ENCODE peak calls at places on chromosome 14, in nine cellular contexts. G is germinal center, A is NCI-H1105 treated with DMSO at 0.1 percent for 48 hours, L is sigmoid colon, X is HS-5, R is neural crest cell, D is choroid plexus epithelial cell, S is astrocyte of the spinal cord, P is H4. U is an unnamed sample.

GRCh38 chr14:104277416-104278213 is 139.2 kb downstream of the KIF26A start:
- DNase-seq in P (no peak), S (no peak), X (no peak), R (no peak), L (no peak), G (no peak), A (no peak), D (no peak), U (no peak)

GRCh38 chr14:78022059-78022458 is 148.1 kb upstream of the NRXN3 start:
- DNase-seq in D (peak), R (peak), P (peak), X (no peak), A (peak), G (peak), L (no peak), S (peak), U (peak)

GRCh38 chr14:96797943-96798349 is 764 bp downstream of the VRK1 start:
- DNase-seq in L (no peak), G (peak), A (no peak), R (no peak), P (no peak), X (no peak), S (no peak), D (peak), U (no peak)

GRCh38 chr14:28571636-28572035 is 195.0 kb upstream of the FOXG1 start:
- DNase-seq in X (no peak), A (no peak), S (no peak), L (no peak), P (no peak), D (peak), G (no peak), R (no peak), U (no peak)

GRCh38 chr14:70780396-70781075 is 28.8 kb downstream of the MAP3K9 start:
- DNase-seq in G (peak), L (no peak), D (no peak), X (no peak), A (peak), S (no peak), P (no peak), R (no peak), U (no peak)

GRCh38 chr14:100738704-100739131 is 12.0 kb downstream of the DLK1 start:
- DNase-seq in L (peak), D (no peak), X (no peak), S (no peak), R (no peak), P (no peak), A (no peak), G (no peak), U (no peak)

GRCh38 chr14:90556050-90556477 is 159.2 kb downstream of the CALM1 start:
- DNase-seq in R (peak), A (no peak), X (no peak), D (peak), S (no peak), P (no peak), L (peak), G (no peak), U (no peak)

GRCh38 chr14:78673845-78674244 is 503.7 kb downstream of the NRXN3 start:
- DNase-seq in G (no peak), L (no peak), X (no peak), S (no peak), D (no peak), A (no peak), P (no peak), R (no peak), U (no peak)

GRCh38 chr14:96086032-96086431 is 46.9 kb downstream of the C14orf132 start:
- DNase-seq in D (peak), R (no peak), A (no peak), P (peak), L (peak), G (no peak), S (peak), X (no peak), U (peak)

U was measured in IMR-90.